ENCODE peak calls at places on chromosomes 6 and 20, in eight cellular contexts. R is A549, D is ovary, W is uterus, M is heart left ventricle, N is suprapubic skin, K is transverse colon, X is testis. G is an unnamed sample.

GRCh38 chr6:24749292-24749691 is 25.4 kb upstream of the GMNN start:
- DNase-seq in R (no peak), D (no peak), W (no peak), M (no peak), N (no peak), K (no peak), X (no peak), G (no peak)

GRCh38 chr6:13762648-13763441 is 51.2 kb upstream of the RANBP9 start:
- DNase-seq in R (no peak), D (no peak), W (no peak), M (no peak), N (peak; percentile 87), K (peak; percentile 42), X (no peak), G (no peak)

GRCh38 chr6:17865798-17866725 is 121.4 kb downstream of the KIF13A start:
- DNase-seq in R (peak; percentile 91), D (peak; percentile 56), W (peak; percentile 80), M (peak; percentile 66), N (peak; percentile 84), K (peak; percentile 18), X (no peak), G (peak; percentile 58)

GRCh38 chr6:30061766-30062458 is 847 bp downstream of the POLR1H start:
- DNase-seq in R (no peak), D (no peak), W (peak; percentile 16), M (no peak), N (no peak), K (peak; percentile 45), X (peak; percentile 38), G (no peak)

GRCh38 chr20:4375881-4376280 is 345.8 kb upstream of the PRND start:
- DNase-seq in R (no peak), D (no peak), W (no peak), M (no peak), N (no peak), K (no peak), X (no peak), G (no peak)

GRCh38 chr6:22247916-22248482 is 48.8 kb downstream of the PRL start:
- DNase-seq in R (no peak), D (no peak), W (no peak), M (no peak), N (no peak), K (no peak), X (no peak), G (no peak)

GRCh38 chr20:62238569-62239277 is 402 bp downstream of the OSBPL2 start:
- DNase-seq in R (no peak), D (no peak), W (no peak), M (no peak), N (no peak), K (peak; percentile 55), X (peak; percentile 31), G (peak; percentile 40)

GRCh38 chr6:45892196-45892595 is 123.5 kb downstream of the CLIC5 start:
- DNase-seq in R (no peak), D (no peak), W (no peak), M (no peak), N (no peak), K (no peak), X (no peak), G (no peak)

GRCh38 chr20:4688342-4688741 is 33.4 kb upstream of the PRND start:
- DNase-seq in R (no peak), D (no peak), W (no peak), M (no peak), N (peak; percentile 9), K (no peak), X (no peak), G (no peak)

GRCh38 chr20:46688151-46689081 is 828 bp downstream of the TP53RK start:
- DNase-seq in R (peak; percentile 51), D (no peak), W (no peak), M (no peak), N (no peak), K (no peak), X (peak; percentile 29), G (no peak)

GRCh38 chr6:14665827-14666724 is 548.5 kb downstream of the CD83 start:
- DNase-seq in R (peak; percentile 20), D (no peak), W (no peak), M (no peak), N (no peak), K (peak; percentile 15), X (peak; percentile 38), G (peak; percentile 81)

GRCh38 chr6:107713214-107713962 is 110.7 kb downstream of the SCML4 start:
- DNase-seq in R (no peak), D (no peak), W (no peak), M (no peak), N (no peak), K (no peak), X (no peak), G (no peak)

GRCh38 chr6:7559651-7560385 is 18.3 kb downstream of the DSP start:
- DNase-seq in R (no peak), D (no peak), W (no peak), M (no peak), N (no peak), K (no peak), X (no peak), G (no peak)

GRCh38 chr6:8764733-8765132 is 329.4 kb upstream of the SLC35B3 start:
- DNase-seq in R (no peak), D (no peak), W (no peak), M (no peak), N (no peak), K (no peak), X (no peak), G (no peak)
- TF ChIP-seq POLR2A in R (no peak), D (no peak), W (no peak), M (no peak), N (no peak), K (no peak), X (no peak), G (no peak)

DNA sequence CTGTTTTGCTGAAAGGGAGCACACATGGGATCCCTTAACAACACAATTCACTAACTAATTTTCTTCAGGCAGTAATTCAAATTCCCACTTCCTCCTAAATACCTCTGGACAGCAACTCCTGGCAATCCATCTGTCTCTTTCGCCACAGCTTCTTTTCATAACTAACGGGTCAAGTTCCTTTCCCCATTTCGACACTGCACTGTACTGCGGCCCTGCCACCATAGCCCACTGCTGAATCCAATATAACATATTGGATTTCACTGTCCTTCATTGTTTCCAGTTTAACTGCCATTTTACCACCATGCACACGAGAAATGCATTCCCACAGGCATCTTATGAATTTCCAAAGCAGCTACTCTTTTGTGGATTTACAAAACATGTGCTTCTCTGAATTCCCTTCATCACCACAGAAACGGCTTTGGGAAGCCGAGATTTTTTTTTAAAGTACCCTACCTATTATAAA is 1.4 kb downstream of the NUDT3 start:
- DNase-seq in R (peak; percentile 52), D (peak; percentile 52), W (peak; percentile 46), M (no peak), N (no peak), K (peak; percentile 35), X (peak; percentile 20), G (no peak)
- TF ChIP-seq POLR2A in R (no peak), D (no peak), W (no peak), M (no peak), N (no peak), K (peak; percentile 10), X (no peak), G (no peak)

DNA sequence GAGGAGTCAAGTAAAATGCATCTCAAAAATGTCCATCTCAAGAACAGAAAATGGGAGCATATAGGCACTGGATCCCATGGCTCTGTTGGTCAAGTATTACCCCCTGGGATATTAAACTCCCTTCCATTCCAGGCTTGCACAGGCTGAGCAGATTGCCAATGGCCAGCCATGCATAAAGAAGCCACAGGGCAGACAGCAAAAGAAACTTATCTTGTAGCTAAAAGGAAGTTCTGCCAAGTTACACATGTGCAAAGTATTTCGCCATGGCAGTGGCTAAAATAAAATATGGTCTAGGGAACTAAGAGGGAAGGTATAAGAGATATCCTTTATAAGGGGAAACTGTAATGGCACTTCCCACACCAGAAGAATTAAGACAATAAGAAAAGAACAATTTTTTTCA is 415.6 kb upstream of the BTBD3 start:
- DNase-seq in R (no peak), D (no peak), W (no peak), M (no peak), N (no peak), K (no peak), X (no peak), G (no peak)
- TF ChIP-seq POLR2A in R (no peak), D (no peak), W (no peak), M (no peak), N (no peak), K (no peak), X (no peak), G (no peak)

GRCh38 chr6:146770965-146771735 is 172.4 kb downstream of the ADGB start:
- DNase-seq in R (no peak), D (peak; percentile 23), W (peak; percentile 60), M (peak; percentile 48), N (no peak), K (peak; percentile 14), X (peak; percentile 50), G (no peak)
- TF ChIP-seq POLR2A in R (no peak), D (no peak), W (no peak), M (no peak), N (no peak), K (no peak), X (no peak), G (no peak)

DNA sequence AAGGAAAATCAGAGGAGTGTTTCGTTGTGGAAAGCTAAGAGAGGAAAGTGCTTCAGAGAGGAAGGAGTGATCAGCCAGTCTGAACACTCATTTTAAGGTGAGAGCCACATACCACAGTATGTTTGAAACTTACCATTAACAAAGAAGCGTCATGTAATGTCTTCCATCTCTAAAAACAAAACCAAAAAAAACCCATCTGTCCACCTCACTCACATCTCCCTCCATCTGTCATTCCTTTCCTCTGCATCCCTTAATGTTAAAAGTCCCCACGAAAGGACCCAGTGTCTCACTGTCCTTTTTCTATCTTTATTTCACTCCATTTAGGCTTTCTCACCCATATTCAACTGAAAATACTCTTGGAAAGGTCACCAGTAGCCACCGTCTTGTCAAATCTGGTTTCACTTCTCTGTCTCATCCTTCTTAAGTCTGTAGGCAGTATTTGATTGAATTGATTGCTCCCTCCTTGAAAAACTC is 59.4 kb upstream of the GNRH2 start:
- DNase-seq in R (no peak), D (no peak), W (no peak), M (no peak), N (no peak), K (no peak), X (no peak), G (no peak)
- TF ChIP-seq POLR2A in R (no peak), D (no peak), W (no peak), M (no peak), N (no peak), K (no peak), X (no peak), G (no peak)

GRCh38 chr6:47485491-47486135 is 8.0 kb downstream of the CD2AP start:
- DNase-seq in R (no peak), D (no peak), W (no peak), M (no peak), N (no peak), K (no peak), X (no peak), G (no peak)

GRCh38 chr6:47484616-47485015 is 7.0 kb downstream of the CD2AP start:
- DNase-seq in R (no peak), D (no peak), W (no peak), M (no peak), N (no peak), K (no peak), X (no peak), G (no peak)

GRCh38 chr6:47483516-47483852 is 5.9 kb downstream of the CD2AP start:
- DNase-seq in R (no peak), D (no peak), W (no peak), M (no peak), N (no peak), K (no peak), X (no peak), G (no peak)

GRCh38 chr6:47485083-47485482 is 7.5 kb downstream of the CD2AP start:
- DNase-seq in R (no peak), D (no peak), W (no peak), M (no peak), N (no peak), K (no peak), X (no peak), G (no peak)

GRCh38 chr6:47483853-47484546 is 6.4 kb downstream of the CD2AP start:
- DNase-seq in R (no peak), D (no peak), W (no peak), M (no peak), N (no peak), K (no peak), X (no peak), G (no peak)
- TF ChIP-seq POLR2A in R (no peak), D (no peak), W (no peak), M (no peak), N (no peak), K (no peak), X (no peak), G (no peak)

G was measured in H54.